ENCODE peak calls at places on chromosomes 2 and 18, in eight cellular contexts. One of them, this sample, is unnamed.

GRCh38 chr2:239818531-239819011 is 206.6 kb downstream of the NDUFA10 start:
- DNase-seq in progenitor cell of endocrine pancreas: peak; percentile 6
- DNase-seq in activated T-helper 1 cell treated with Interleukin-2 at 50 U/mL for 16 hours: no peak
- DNase-seq in lower lobe of right lung: no peak
- DNase-seq in mesothelial cell of epicardium: no peak
- DNase-seq in K562: no peak
- DNase-seq in activated gamma-delta T cell treated with anti-CD3 and anti-CD28 coated beads, Interleukin-2, amount 50 U/mL, for 16 hours: no peak
- DNase-seq in RWPE2: no peak
- DNase-seq in this sample: no peak

GRCh38 chr2:213846856-213847255 is 562.6 kb downstream of the SPAG16 start:
- DNase-seq in RWPE2: no peak
- DNase-seq in activated gamma-delta T cell treated with anti-CD3 and anti-CD28 coated beads, Interleukin-2, amount 50 U/mL, for 16 hours: no peak
- DNase-seq in mesothelial cell of epicardium: no peak
- DNase-seq in K562: no peak
- DNase-seq in lower lobe of right lung: no peak
- DNase-seq in activated T-helper 1 cell treated with Interleukin-2 at 50 U/mL for 16 hours: no peak
- DNase-seq in progenitor cell of endocrine pancreas: no peak
- DNase-seq in this sample: no peak

GRCh38 chr2:44859337-44859736 is 82.2 kb upstream of the SIX3 start:
- DNase-seq in RWPE2: no peak
- DNase-seq in mesothelial cell of epicardium: no peak
- DNase-seq in K562: no peak
- DNase-seq in lower lobe of right lung: no peak
- DNase-seq in activated T-helper 1 cell treated with Interleukin-2 at 50 U/mL for 16 hours: no peak
- DNase-seq in progenitor cell of endocrine pancreas: no peak
- DNase-seq in activated gamma-delta T cell treated with anti-CD3 and anti-CD28 coated beads, Interleukin-2, amount 50 U/mL, for 16 hours: no peak
- DNase-seq in this sample: no peak

GRCh38 chr2:15965564-15966019 is 25.2 kb downstream of the MYCN start:
- DNase-seq in RWPE2: no peak
- DNase-seq in lower lobe of right lung: no peak
- DNase-seq in K562: no peak
- DNase-seq in activated T-helper 1 cell treated with Interleukin-2 at 50 U/mL for 16 hours: no peak
- DNase-seq in progenitor cell of endocrine pancreas: no peak
- DNase-seq in mesothelial cell of epicardium: no peak
- DNase-seq in activated gamma-delta T cell treated with anti-CD3 and anti-CD28 coated beads, Interleukin-2, amount 50 U/mL, for 16 hours: no peak
- DNase-seq in this sample: no peak

GRCh38 chr18:58125183-58125582 is 81.2 kb downstream of the NEDD4L start:
- DNase-seq in lower lobe of right lung: no peak
- DNase-seq in activated gamma-delta T cell treated with anti-CD3 and anti-CD28 coated beads, Interleukin-2, amount 50 U/mL, for 16 hours: no peak
- DNase-seq in activated T-helper 1 cell treated with Interleukin-2 at 50 U/mL for 16 hours: no peak
- DNase-seq in K562: peak; percentile 17
- DNase-seq in mesothelial cell of epicardium: no peak
- DNase-seq in RWPE2: no peak
- DNase-seq in progenitor cell of endocrine pancreas: no peak
- DNase-seq in this sample: no peak

GRCh38 chr2:33457588-33458247 is 18.7 kb upstream of the RASGRP3 start:
- DNase-seq in activated gamma-delta T cell treated with anti-CD3 and anti-CD28 coated beads, Interleukin-2, amount 50 U/mL, for 16 hours: no peak
- DNase-seq in K562: no peak
- DNase-seq in activated T-helper 1 cell treated with Interleukin-2 at 50 U/mL for 16 hours: no peak
- DNase-seq in progenitor cell of endocrine pancreas: no peak
- DNase-seq in mesothelial cell of epicardium: no peak
- DNase-seq in lower lobe of right lung: no peak
- DNase-seq in RWPE2: no peak
- DNase-seq in this sample: peak; percentile 63

GRCh38 chr2:41935806-41936205 is 112.0 kb upstream of the PKDCC start:
- DNase-seq in mesothelial cell of epicardium: no peak
- DNase-seq in progenitor cell of endocrine pancreas: no peak
- DNase-seq in RWPE2: no peak
- DNase-seq in activated T-helper 1 cell treated with Interleukin-2 at 50 U/mL for 16 hours: no peak
- DNase-seq in lower lobe of right lung: no peak
- DNase-seq in activated gamma-delta T cell treated with anti-CD3 and anti-CD28 coated beads, Interleukin-2, amount 50 U/mL, for 16 hours: no peak
- DNase-seq in K562: no peak
- DNase-seq in this sample: no peak

GRCh38 chr2:133492719-133493366 is 75.4 kb downstream of the NCKAP5 start:
- DNase-seq in progenitor cell of endocrine pancreas: no peak
- DNase-seq in activated T-helper 1 cell treated with Interleukin-2 at 50 U/mL for 16 hours: no peak
- DNase-seq in mesothelial cell of epicardium: no peak
- DNase-seq in RWPE2: no peak
- DNase-seq in lower lobe of right lung: no peak
- DNase-seq in activated gamma-delta T cell treated with anti-CD3 and anti-CD28 coated beads, Interleukin-2, amount 50 U/mL, for 16 hours: no peak
- DNase-seq in K562: no peak
- DNase-seq in this sample: no peak

GRCh38 chr18:60020107-60020925 is 120.5 kb downstream of the PMAIP1 start:
- DNase-seq in activated gamma-delta T cell treated with anti-CD3 and anti-CD28 coated beads, Interleukin-2, amount 50 U/mL, for 16 hours: no peak
- DNase-seq in progenitor cell of endocrine pancreas: no peak
- DNase-seq in mesothelial cell of epicardium: no peak
- DNase-seq in K562: no peak
- DNase-seq in lower lobe of right lung: no peak
- DNase-seq in RWPE2: no peak
- DNase-seq in activated T-helper 1 cell treated with Interleukin-2 at 50 U/mL for 16 hours: no peak
- DNase-seq in this sample: no peak

GRCh38 chr2:27705851-27706622 is 42.3 kb downstream of the SLC4A1AP start:
- DNase-seq in mesothelial cell of epicardium: no peak
- DNase-seq in activated T-helper 1 cell treated with Interleukin-2 at 50 U/mL for 16 hours: no peak
- DNase-seq in lower lobe of right lung: peak; percentile 65
- DNase-seq in progenitor cell of endocrine pancreas: no peak
- DNase-seq in activated gamma-delta T cell treated with anti-CD3 and anti-CD28 coated beads, Interleukin-2, amount 50 U/mL, for 16 hours: no peak
- DNase-seq in RWPE2: peak; percentile 82
- DNase-seq in K562: no peak
- DNase-seq in this sample: no peak

GRCh38 chr2:69791045-69791444 is 38.4 kb upstream of the GMCL1 start:
- DNase-seq in progenitor cell of endocrine pancreas: no peak
- DNase-seq in activated T-helper 1 cell treated with Interleukin-2 at 50 U/mL for 16 hours: no peak
- DNase-seq in RWPE2: no peak
- DNase-seq in K562: no peak
- DNase-seq in lower lobe of right lung: no peak
- DNase-seq in activated gamma-delta T cell treated with anti-CD3 and anti-CD28 coated beads, Interleukin-2, amount 50 U/mL, for 16 hours: no peak
- DNase-seq in mesothelial cell of epicardium: no peak
- DNase-seq in this sample: no peak

GRCh38 chr2:233471291-233472035 is 95.1 kb downstream of the USP40 start:
- DNase-seq in activated T-helper 1 cell treated with Interleukin-2 at 50 U/mL for 16 hours: no peak
- DNase-seq in activated gamma-delta T cell treated with anti-CD3 and anti-CD28 coated beads, Interleukin-2, amount 50 U/mL, for 16 hours: no peak
- DNase-seq in progenitor cell of endocrine pancreas: no peak
- DNase-seq in K562: no peak
- DNase-seq in RWPE2: no peak
- DNase-seq in mesothelial cell of epicardium: no peak
- DNase-seq in lower lobe of right lung: no peak
- DNase-seq in this sample: peak; percentile 61

GRCh38 chr18:77067315-77068061 is 65.1 kb downstream of the MBP start:
- DNase-seq in lower lobe of right lung: peak; percentile 85
- DNase-seq in RWPE2: no peak
- DNase-seq in mesothelial cell of epicardium: no peak
- DNase-seq in activated T-helper 1 cell treated with Interleukin-2 at 50 U/mL for 16 hours: peak; percentile 57
- DNase-seq in progenitor cell of endocrine pancreas: no peak
- DNase-seq in activated gamma-delta T cell treated with anti-CD3 and anti-CD28 coated beads, Interleukin-2, amount 50 U/mL, for 16 hours: peak; percentile 64
- DNase-seq in K562: no peak
- DNase-seq in this sample: peak; percentile 87